ENCODE peak calls at places on chromosomes 11 and 22, in five cellular contexts. X, G, D, A and W are unnamed samples.
A peak's percentile ranks its signal among the peaks of the same experiment; 100 is the strongest.

GRCh38 chr22:38758276-38758945 is 2.6 kb upstream of the SUN2 start:
- DNase-seq in X (peak; percentile 48), G (no peak), D (no peak), A (no peak), W (no peak)

GRCh38 chr11:36254739-36255138 is 34.5 kb downstream of the COMMD9 start:
- DNase-seq in X (no peak), G (no peak), D (peak; percentile 56), A (no peak), W (no peak)

GRCh38 chr11:9265211-9266131 is at the start of gene DENND5A:
- DNase-seq in X (peak; percentile 95), G (peak; percentile 58), D (peak; percentile 96), A (peak; percentile 75), W (peak; percentile 85)

GRCh38 chr11:11972942-11973341 is 35.5 kb downstream of the DKK3 start:
- DNase-seq in X (no peak), G (no peak), D (no peak), A (no peak), W (no peak)

GRCh38 chr11:120869516-120870011 is 154.3 kb upstream of the TBCEL start:
- DNase-seq in X (no peak), G (no peak), D (no peak), A (no peak), W (no peak)

GRCh38 chr22:23419151-23419550 is 160.9 kb downstream of the IGLL1 start:
- DNase-seq in X (no peak), G (no peak), D (no peak), A (no peak), W (no peak)

GRCh38 chr11:6864436-6864835 is 1.6 kb downstream of the OR10A2 start:
- DNase-seq in X (no peak), G (no peak), D (no peak), A (no peak), W (no peak)

GRCh38 chr22:45995405-45996101 is 18.6 kb upstream of the WNT7B start:
- DNase-seq in X (no peak), G (no peak), D (no peak), A (no peak), W (no peak)

GRCh38 chr11:45333023-45333422 is 46.9 kb upstream of the SYT13 start:
- DNase-seq in X (no peak), G (no peak), D (no peak), A (no peak), W (no peak)

GRCh38 chr11:95768521-95768920 is 21.1 kb downstream of the FAM76B start:
- DNase-seq in X (peak; percentile 8), G (no peak), D (no peak), A (no peak), W (no peak)

GRCh38 chr22:46908641-46909107 is 146.2 kb downstream of the TBC1D22A start:
- DNase-seq in X (peak; percentile 19), G (no peak), D (no peak), A (no peak), W (no peak)

GRCh38 chr22:32016081-32016480 is 27.0 kb upstream of the SLC5A1 start:
- DNase-seq in X (no peak), G (no peak), D (no peak), A (no peak), W (no peak)

GRCh38 chr22:48703265-48703941 is 1124.3 kb downstream of the BRD1 start:
- DNase-seq in X (no peak), G (no peak), D (no peak), A (no peak), W (no peak)

GRCh38 chr22:29689872-29690213 is 30.0 kb upstream of the CABP7 start:
- DNase-seq in X (peak; percentile 86), G (no peak), D (no peak), A (peak; percentile 73), W (peak; percentile 55)

GRCh38 chr11:13110929-13111812 is 102.1 kb downstream of the RASSF10 start:
- DNase-seq in X (peak; percentile 90), G (no peak), D (peak; percentile 42), A (no peak), W (no peak)

GRCh38 chr11:58770627-58771457 is 39.1 kb upstream of the GLYAT start:
- DNase-seq in X (no peak), G (peak; percentile 2), D (peak; percentile 79), A (no peak), W (no peak)